ENCODE peak calls at places on chromosomes 3 and 15, in eight cellular contexts. W is NB4, O is colonic mucosa, Y is astrocyte of the spinal cord, H is WERI-Rb-1, G is endodermal cell, J is kidney, E is uterus. T is an unnamed sample.

GRCh38 chr3:2099779-2100191 is 1.1 kb downstream of the CNTN4 start:
- DNase-seq in W (no peak), O (peak), Y (no peak), H (peak), G (peak), J (peak), E (no peak), T (no peak)

GRCh38 chr3:131907809-131908208 is 127.0 kb downstream of the CPNE4 start:
- DNase-seq in W (no peak), O (no peak), Y (peak), H (no peak), G (no peak), J (no peak), E (no peak), T (no peak)

GRCh38 chr15:75673426-75674247 is 25.9 kb downstream of the SNX33 start:
- DNase-seq in W (peak), O (peak), Y (peak), H (peak), G (no peak), J (peak), E (peak), T (peak)

GRCh38 chr3:119663885-119664284 is 3.5 kb upstream of the POPDC2 start:
- DNase-seq in W (no peak), O (no peak), Y (peak), H (no peak), G (no peak), J (no peak), E (no peak), T (no peak)

GRCh38 chr3:28576590-28577220 is 228.1 kb upstream of the AZI2 start:
- DNase-seq in W (no peak), O (no peak), Y (no peak), H (no peak), G (peak), J (no peak), E (no peak), T (no peak)

GRCh38 chr15:57445872-57446271 is 69.6 kb downstream of the CGNL1 start:
- DNase-seq in W (no peak), O (no peak), Y (peak), H (no peak), G (no peak), J (no peak), E (no peak), T (no peak)

GRCh38 chr3:139835830-139836655 is 98.9 kb upstream of the CLSTN2 start:
- DNase-seq in W (no peak), O (no peak), Y (no peak), H (no peak), G (no peak), J (no peak), E (no peak), T (no peak)

GRCh38 chr3:150225986-150226385 is 182.1 kb upstream of the TSC22D2 start:
- DNase-seq in W (no peak), O (no peak), Y (no peak), H (no peak), G (no peak), J (no peak), E (no peak), T (no peak)

GRCh38 chr3:111747490-111747889 is 111.6 kb upstream of the PHLDB2 start:
- DNase-seq in W (no peak), O (no peak), Y (peak), H (no peak), G (no peak), J (no peak), E (no peak), T (no peak)

GRCh38 chr3:115646027-115646690 is 22.8 kb downstream of the GAP43 start:
- DNase-seq in W (no peak), O (no peak), Y (no peak), H (no peak), G (no peak), J (no peak), E (no peak), T (no peak)

GRCh38 chr3:184873136-184873535 is 61.2 kb downstream of the VPS8 start:
- DNase-seq in W (no peak), O (no peak), Y (no peak), H (no peak), G (no peak), J (no peak), E (no peak), T (no peak)

GRCh38 chr3:184872200-184872599 is 60.2 kb downstream of the VPS8 start:
- DNase-seq in W (no peak), O (no peak), Y (no peak), H (no peak), G (no peak), J (no peak), E (no peak), T (no peak)

GRCh38 chr3:184880616-184881015 is 68.7 kb downstream of the VPS8 start:
- DNase-seq in W (no peak), O (no peak), Y (no peak), H (no peak), G (no peak), J (no peak), E (no peak), T (no peak)

DNA sequence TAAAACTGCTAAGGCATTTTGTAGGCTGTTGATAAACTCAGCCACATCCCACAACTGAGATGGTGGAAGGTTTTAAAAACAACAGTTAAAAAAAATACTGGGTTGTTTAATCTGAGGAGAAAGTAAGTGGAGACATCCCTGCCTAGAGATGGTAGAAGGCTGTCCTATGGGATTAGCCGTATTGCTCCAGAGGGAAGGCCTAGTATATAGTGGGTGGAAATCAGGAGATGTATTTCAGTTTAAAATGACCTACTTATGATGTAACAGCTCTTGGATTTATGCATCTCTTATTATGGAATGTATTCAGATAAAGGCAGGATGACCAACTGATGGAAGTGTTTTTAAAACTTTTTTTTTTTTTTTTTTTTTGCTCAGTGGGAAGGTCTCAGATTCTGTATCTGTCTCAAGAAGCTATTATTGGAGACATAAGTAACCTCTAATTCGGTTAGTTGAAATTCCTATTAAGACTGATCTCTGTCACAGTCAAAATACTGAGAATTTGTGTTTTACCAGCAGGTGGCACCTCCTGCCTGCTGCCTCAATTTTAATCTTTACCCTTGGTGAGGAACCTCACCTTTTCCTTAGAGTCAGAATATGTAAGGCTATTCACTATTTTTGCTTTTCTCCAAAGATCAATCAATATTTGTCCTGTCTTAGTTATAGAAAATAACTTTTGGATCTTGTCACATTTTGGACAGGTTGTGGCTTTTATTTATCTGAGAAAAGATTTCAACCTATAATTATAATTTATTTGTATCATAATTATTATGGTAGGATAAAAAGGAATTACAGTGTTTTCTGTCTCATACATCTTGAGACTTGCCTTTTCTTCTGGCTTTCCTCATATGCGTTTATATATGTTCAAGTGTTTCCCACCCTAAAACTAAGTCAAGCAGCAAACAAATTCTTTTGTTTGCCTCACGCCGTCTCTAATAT is 63.0 kb downstream of the VPS8 start:
- DNase-seq in W (peak), O (peak), Y (peak), H (peak), G (peak), J (no peak), E (no peak), T (peak)
- TF ChIP-seq CTCF in W (peak), O (peak), Y (peak), H (peak), G (peak), J (peak), E (peak), T (peak)

GRCh38 chr3:13399603-13400002 is 20.5 kb downstream of the NUP210 start:
- DNase-seq in W (no peak), O (no peak), Y (no peak), H (no peak), G (no peak), J (no peak), E (no peak), T (no peak)

GRCh38 chr3:13393427-13394360 is 26.4 kb downstream of the NUP210 start:
- DNase-seq in W (no peak), O (no peak), Y (no peak), H (no peak), G (no peak), J (peak), E (no peak), T (no peak)

GRCh38 chr3:13394363-13394762 is 25.8 kb downstream of the NUP210 start:
- DNase-seq in W (no peak), O (no peak), Y (no peak), H (no peak), G (no peak), J (no peak), E (no peak), T (no peak)

GRCh38 chr3:13400114-13400696 is 19.9 kb downstream of the NUP210 start:
- DNase-seq in W (no peak), O (no peak), Y (no peak), H (no peak), G (no peak), J (no peak), E (no peak), T (no peak)

GRCh38 chr3:13397316-13397715 is 22.8 kb downstream of the NUP210 start:
- DNase-seq in W (no peak), O (no peak), Y (no peak), H (no peak), G (no peak), J (no peak), E (no peak), T (no peak)
- H3K4me3 ChIP-seq in W (no peak), O (no peak), Y (no peak), H (no peak), G (no peak), J (no peak), E (no peak), T (no peak)

GRCh38 chr15:98674336-98674735 is 26.0 kb downstream of the IGF1R start:
- DNase-seq in W (no peak), O (no peak), Y (no peak), H (no peak), G (peak), J (no peak), E (no peak), T (no peak)

GRCh38 chr15:98671060-98672008 is 23.0 kb downstream of the IGF1R start:
- DNase-seq in W (no peak), O (no peak), Y (peak), H (no peak), G (peak), J (no peak), E (no peak), T (peak)

GRCh38 chr15:98676586-98677270 is 28.4 kb downstream of the IGF1R start:
- DNase-seq in W (no peak), O (no peak), Y (no peak), H (no peak), G (peak), J (no peak), E (no peak), T (no peak)

GRCh38 chr15:98669638-98670037 is 21.3 kb downstream of the IGF1R start:
- DNase-seq in W (no peak), O (no peak), Y (no peak), H (no peak), G (no peak), J (no peak), E (no peak), T (no peak)

GRCh38 chr15:98673133-98673532 is 24.8 kb downstream of the IGF1R start:
- DNase-seq in W (no peak), O (no peak), Y (no peak), H (no peak), G (peak), J (no peak), E (no peak), T (no peak)
- TF ChIP-seq CTCF in W (no peak), O (no peak), Y (no peak), H (no peak), G (no peak), J (no peak), E (no peak), T (no peak)

GRCh38 chr3:125212096-125212508 is 446 bp downstream of the SLC12A8 start:
- DNase-seq in W (no peak), O (peak), Y (no peak), H (peak), G (peak), J (peak), E (no peak), T (no peak)
- H3K4me3 ChIP-seq in W (no peak), O (peak), Y (peak), H (peak), G (peak), J (peak), E (no peak), T (peak)

GRCh38 chr3:19250959-19251610 is 102.8 kb downstream of the KCNH8 start:
- DNase-seq in W (peak), O (no peak), Y (no peak), H (peak), G (peak), J (no peak), E (no peak), T (no peak)
- TF ChIP-seq CTCF in W (no peak), O (no peak), Y (no peak), H (peak), G (peak), J (no peak), E (no peak), T (no peak)

GRCh38 chr15:23686466-23687142 is 501 bp downstream of the NDN start:
- DNase-seq in W (no peak), O (peak), Y (peak), H (peak), G (peak), J (peak), E (no peak), T (no peak)
- H3K4me3 ChIP-seq in W (no peak), O (peak), Y (peak), H (peak), G (peak), J (peak), E (peak), T (peak)

GRCh38 chr3:124034809-124035152 is 42.9 kb upstream of the ROPN1 start:
- DNase-seq in W (no peak), O (no peak), Y (no peak), H (peak), G (no peak), J (no peak), E (no peak), T (no peak)

GRCh38 chr3:124034016-124034808 is 42.3 kb upstream of the ROPN1 start:
- DNase-seq in W (no peak), O (peak), Y (peak), H (no peak), G (peak), J (peak), E (peak), T (no peak)

GRCh38 chr3:124033360-124034015 is 41.6 kb upstream of the ROPN1 start:
- DNase-seq in W (no peak), O (no peak), Y (no peak), H (peak), G (peak), J (peak), E (peak), T (no peak)

GRCh38 chr3:124032351-124032880 is 40.5 kb upstream of the ROPN1 start:
- DNase-seq in W (no peak), O (peak), Y (peak), H (peak), G (no peak), J (peak), E (peak), T (no peak)

GRCh38 chr3:124032881-124033359 is 41.0 kb upstream of the ROPN1 start:
- DNase-seq in W (peak), O (peak), Y (peak), H (peak), G (peak), J (peak), E (peak), T (peak)
- TF ChIP-seq CTCF in W (no peak), O (peak), Y (peak), H (peak), G (peak), J (peak), E (peak), T (peak)

GRCh38 chr3:151456065-151456464 is 4.8 kb downstream of the IGSF10 start:
- DNase-seq in W (no peak), O (no peak), Y (no peak), H (no peak), G (no peak), J (no peak), E (no peak), T (no peak)

GRCh38 chr3:151459360-151459759 is 1.5 kb downstream of the IGSF10 start:
- DNase-seq in W (no peak), O (no peak), Y (no peak), H (no peak), G (no peak), J (no peak), E (no peak), T (no peak)

GRCh38 chr3:151460240-151460639 is 621 bp downstream of the IGSF10 start:
- DNase-seq in W (no peak), O (no peak), Y (peak), H (no peak), G (no peak), J (no peak), E (no peak), T (no peak)

GRCh38 chr3:151462278-151462779 is 1.5 kb upstream of the IGSF10 start:
- DNase-seq in W (no peak), O (no peak), Y (no peak), H (no peak), G (no peak), J (no peak), E (no peak), T (no peak)

GRCh38 chr3:151460774-151461450 is at the start of gene IGSF10:
- DNase-seq in W (no peak), O (peak), Y (no peak), H (peak), G (peak), J (peak), E (no peak), T (no peak)
- H3K4me3 ChIP-seq in W (no peak), O (peak), Y (peak), H (no peak), G (peak), J (peak), E (peak), T (peak)

GRCh38 chr3:58135712-58136543 is 74.8 kb downstream of the DNASE1L3 start:
- DNase-seq in W (no peak), O (no peak), Y (no peak), H (no peak), G (no peak), J (no peak), E (no peak), T (no peak)
- TF ChIP-seq CTCF in W (no peak), O (no peak), Y (peak), H (no peak), G (peak), J (peak), E (no peak), T (peak)

T was measured in retinal pigment epithelial cell.